ENCODE peak calls at places on chromosomes 4 and X, in nine cellular contexts. One of them, this sample, is unnamed.

GRCh38 chr4:61520176-61520575 is 320.1 kb downstream of the ADGRL3 start:
- DNase-seq in right cardiac atrium: no peak
- DNase-seq in OCI-M1: no peak
- DNase-seq in T-helper 1 cell: no peak
- DNase-seq in non-pigmented ciliary epithelial cell: no peak
- DNase-seq in esophagus squamous epithelium: no peak
- DNase-seq in HCT116: no peak
- DNase-seq in posterior cingulate gyrus: no peak
- DNase-seq in stimulated activated naive B cell treated with anti-CD40 and anti-IgM and Interleukin-4, amounts not matched to agents 10 μg/mL and 1 μg/mL and 100 μg/mL, for 72 hours: no peak
- DNase-seq in this sample: no peak

GRCh38 chr4:161178310-161178709 is 985.5 kb downstream of the FSTL5 start:
- DNase-seq in right cardiac atrium: no peak
- DNase-seq in OCI-M1: peak
- DNase-seq in T-helper 1 cell: no peak
- DNase-seq in non-pigmented ciliary epithelial cell: no peak
- DNase-seq in esophagus squamous epithelium: no peak
- DNase-seq in HCT116: no peak
- DNase-seq in posterior cingulate gyrus: no peak
- DNase-seq in stimulated activated naive B cell treated with anti-CD40 and anti-IgM and Interleukin-4, amounts not matched to agents 10 μg/mL and 1 μg/mL and 100 μg/mL, for 72 hours: no peak
- DNase-seq in this sample: no peak

GRCh38 chrX:106952988-106953387 is 32.8 kb downstream of the CLDN2 start:
- DNase-seq in right cardiac atrium: no peak
- DNase-seq in OCI-M1: peak
- DNase-seq in T-helper 1 cell: no peak
- DNase-seq in non-pigmented ciliary epithelial cell: no peak
- DNase-seq in esophagus squamous epithelium: no peak
- DNase-seq in HCT116: no peak
- DNase-seq in posterior cingulate gyrus: no peak
- DNase-seq in stimulated activated naive B cell treated with anti-CD40 and anti-IgM and Interleukin-4, amounts not matched to agents 10 μg/mL and 1 μg/mL and 100 μg/mL, for 72 hours: no peak
- DNase-seq in this sample: no peak

GRCh38 chr4:121272526-121272925 is 108.3 kb downstream of the QRFPR start:
- DNase-seq in right cardiac atrium: no peak
- DNase-seq in OCI-M1: no peak
- DNase-seq in T-helper 1 cell: no peak
- DNase-seq in non-pigmented ciliary epithelial cell: peak
- DNase-seq in esophagus squamous epithelium: no peak
- DNase-seq in HCT116: no peak
- DNase-seq in posterior cingulate gyrus: no peak
- DNase-seq in stimulated activated naive B cell treated with anti-CD40 and anti-IgM and Interleukin-4, amounts not matched to agents 10 μg/mL and 1 μg/mL and 100 μg/mL, for 72 hours: no peak
- DNase-seq in this sample: peak

GRCh38 chr4:81756042-81756441 is 284.3 kb upstream of the RASGEF1B start:
- DNase-seq in right cardiac atrium: no peak
- DNase-seq in OCI-M1: no peak
- DNase-seq in T-helper 1 cell: no peak
- DNase-seq in non-pigmented ciliary epithelial cell: no peak
- DNase-seq in esophagus squamous epithelium: no peak
- DNase-seq in HCT116: no peak
- DNase-seq in posterior cingulate gyrus: no peak
- DNase-seq in stimulated activated naive B cell treated with anti-CD40 and anti-IgM and Interleukin-4, amounts not matched to agents 10 μg/mL and 1 μg/mL and 100 μg/mL, for 72 hours: no peak
- DNase-seq in this sample: no peak

GRCh38 chr4:866761-867390 is 40.9 kb upstream of the CPLX1 start:
- DNase-seq in right cardiac atrium: no peak
- DNase-seq in OCI-M1: no peak
- DNase-seq in T-helper 1 cell: no peak
- DNase-seq in non-pigmented ciliary epithelial cell: no peak
- DNase-seq in esophagus squamous epithelium: no peak
- DNase-seq in HCT116: no peak
- DNase-seq in posterior cingulate gyrus: peak
- DNase-seq in stimulated activated naive B cell treated with anti-CD40 and anti-IgM and Interleukin-4, amounts not matched to agents 10 μg/mL and 1 μg/mL and 100 μg/mL, for 72 hours: no peak
- DNase-seq in this sample: no peak

GRCh38 chr4:36399762-36400353 is 118.4 kb downstream of the DTHD1 start:
- DNase-seq in right cardiac atrium: no peak
- DNase-seq in OCI-M1: peak
- DNase-seq in T-helper 1 cell: no peak
- DNase-seq in non-pigmented ciliary epithelial cell: no peak
- DNase-seq in esophagus squamous epithelium: no peak
- DNase-seq in HCT116: no peak
- DNase-seq in posterior cingulate gyrus: no peak
- DNase-seq in stimulated activated naive B cell treated with anti-CD40 and anti-IgM and Interleukin-4, amounts not matched to agents 10 μg/mL and 1 μg/mL and 100 μg/mL, for 72 hours: peak
- DNase-seq in this sample: no peak

GRCh38 chr4:152348670-152349069 is 187.2 kb downstream of the FBXW7 start:
- DNase-seq in right cardiac atrium: no peak
- DNase-seq in OCI-M1: peak
- DNase-seq in T-helper 1 cell: no peak
- DNase-seq in non-pigmented ciliary epithelial cell: no peak
- DNase-seq in esophagus squamous epithelium: no peak
- DNase-seq in HCT116: no peak
- DNase-seq in posterior cingulate gyrus: no peak
- DNase-seq in stimulated activated naive B cell treated with anti-CD40 and anti-IgM and Interleukin-4, amounts not matched to agents 10 μg/mL and 1 μg/mL and 100 μg/mL, for 72 hours: no peak
- DNase-seq in this sample: no peak

GRCh38 chr4:74531952-74532794 is 87.2 kb downstream of the AREG start:
- DNase-seq in right cardiac atrium: no peak
- DNase-seq in OCI-M1: peak
- DNase-seq in T-helper 1 cell: no peak
- DNase-seq in non-pigmented ciliary epithelial cell: no peak
- DNase-seq in esophagus squamous epithelium: no peak
- DNase-seq in HCT116: peak
- DNase-seq in posterior cingulate gyrus: no peak
- DNase-seq in stimulated activated naive B cell treated with anti-CD40 and anti-IgM and Interleukin-4, amounts not matched to agents 10 μg/mL and 1 μg/mL and 100 μg/mL, for 72 hours: peak
- DNase-seq in this sample: no peak

GRCh38 chr4:26015133-26015651 is 101.2 kb downstream of the SMIM20 start:
- DNase-seq in right cardiac atrium: peak
- DNase-seq in OCI-M1: no peak
- DNase-seq in T-helper 1 cell: no peak
- DNase-seq in non-pigmented ciliary epithelial cell: no peak
- DNase-seq in esophagus squamous epithelium: peak
- DNase-seq in HCT116: no peak
- DNase-seq in posterior cingulate gyrus: peak
- DNase-seq in stimulated activated naive B cell treated with anti-CD40 and anti-IgM and Interleukin-4, amounts not matched to agents 10 μg/mL and 1 μg/mL and 100 μg/mL, for 72 hours: no peak
- DNase-seq in this sample: no peak

GRCh38 chr4:166594326-166594946 is 639.9 kb downstream of the SPOCK3 start:
- DNase-seq in right cardiac atrium: no peak
- DNase-seq in OCI-M1: peak
- DNase-seq in T-helper 1 cell: no peak
- DNase-seq in non-pigmented ciliary epithelial cell: peak
- DNase-seq in esophagus squamous epithelium: no peak
- DNase-seq in HCT116: peak
- DNase-seq in posterior cingulate gyrus: peak
- DNase-seq in stimulated activated naive B cell treated with anti-CD40 and anti-IgM and Interleukin-4, amounts not matched to agents 10 μg/mL and 1 μg/mL and 100 μg/mL, for 72 hours: no peak
- DNase-seq in this sample: peak

GRCh38 chr4:79982587-79983327 is 90.3 kb downstream of the ANTXR2 start:
- DNase-seq in right cardiac atrium: no peak
- DNase-seq in OCI-M1: no peak
- DNase-seq in T-helper 1 cell: no peak
- DNase-seq in non-pigmented ciliary epithelial cell: no peak
- DNase-seq in esophagus squamous epithelium: no peak
- DNase-seq in HCT116: no peak
- DNase-seq in posterior cingulate gyrus: no peak
- DNase-seq in stimulated activated naive B cell treated with anti-CD40 and anti-IgM and Interleukin-4, amounts not matched to agents 10 μg/mL and 1 μg/mL and 100 μg/mL, for 72 hours: no peak
- DNase-seq in this sample: no peak

GRCh38 chr4:147546341-147546740 is 65.4 kb downstream of the EDNRA start:
- DNase-seq in right cardiac atrium: no peak
- DNase-seq in OCI-M1: no peak
- DNase-seq in T-helper 1 cell: no peak
- DNase-seq in non-pigmented ciliary epithelial cell: peak
- DNase-seq in esophagus squamous epithelium: no peak
- DNase-seq in HCT116: no peak
- DNase-seq in posterior cingulate gyrus: no peak
- DNase-seq in stimulated activated naive B cell treated with anti-CD40 and anti-IgM and Interleukin-4, amounts not matched to agents 10 μg/mL and 1 μg/mL and 100 μg/mL, for 72 hours: no peak
- DNase-seq in this sample: no peak

GRCh38 chr4:148831945-148832344 is 389.7 kb upstream of the NR3C2 start:
- DNase-seq in right cardiac atrium: no peak
- DNase-seq in OCI-M1: peak
- DNase-seq in T-helper 1 cell: no peak
- DNase-seq in non-pigmented ciliary epithelial cell: peak
- DNase-seq in esophagus squamous epithelium: no peak
- DNase-seq in HCT116: peak
- DNase-seq in posterior cingulate gyrus: no peak
- DNase-seq in stimulated activated naive B cell treated with anti-CD40 and anti-IgM and Interleukin-4, amounts not matched to agents 10 μg/mL and 1 μg/mL and 100 μg/mL, for 72 hours: no peak
- DNase-seq in this sample: peak

GRCh38 chr4:151313306-151314028 is 11.9 kb downstream of the SH3D19 start:
- DNase-seq in right cardiac atrium: no peak
- DNase-seq in OCI-M1: no peak
- DNase-seq in T-helper 1 cell: no peak
- DNase-seq in non-pigmented ciliary epithelial cell: no peak
- DNase-seq in esophagus squamous epithelium: no peak
- DNase-seq in HCT116: no peak
- DNase-seq in posterior cingulate gyrus: no peak
- DNase-seq in stimulated activated naive B cell treated with anti-CD40 and anti-IgM and Interleukin-4, amounts not matched to agents 10 μg/mL and 1 μg/mL and 100 μg/mL, for 72 hours: no peak
- DNase-seq in this sample: no peak

GRCh38 chr4:8590546-8590880 is 2.1 kb upstream of the CPZ start:
- DNase-seq in right cardiac atrium: no peak
- DNase-seq in OCI-M1: no peak
- DNase-seq in T-helper 1 cell: no peak
- DNase-seq in non-pigmented ciliary epithelial cell: no peak
- DNase-seq in esophagus squamous epithelium: no peak
- DNase-seq in HCT116: no peak
- DNase-seq in posterior cingulate gyrus: peak
- DNase-seq in stimulated activated naive B cell treated with anti-CD40 and anti-IgM and Interleukin-4, amounts not matched to agents 10 μg/mL and 1 μg/mL and 100 μg/mL, for 72 hours: no peak
- DNase-seq in this sample: no peak

GRCh38 chrX:13307041-13307440 is 12.8 kb downstream of the ATXN3L start:
- DNase-seq in right cardiac atrium: no peak
- DNase-seq in OCI-M1: no peak
- DNase-seq in T-helper 1 cell: no peak
- DNase-seq in non-pigmented ciliary epithelial cell: no peak
- DNase-seq in esophagus squamous epithelium: no peak
- DNase-seq in HCT116: no peak
- DNase-seq in posterior cingulate gyrus: no peak
- DNase-seq in stimulated activated naive B cell treated with anti-CD40 and anti-IgM and Interleukin-4, amounts not matched to agents 10 μg/mL and 1 μg/mL and 100 μg/mL, for 72 hours: no peak
- DNase-seq in this sample: no peak

GRCh38 chr4:140604544-140604943 is 35.8 kb upstream of the UCP1 start:
- DNase-seq in right cardiac atrium: no peak
- DNase-seq in OCI-M1: no peak
- DNase-seq in T-helper 1 cell: no peak
- DNase-seq in non-pigmented ciliary epithelial cell: no peak
- DNase-seq in esophagus squamous epithelium: no peak
- DNase-seq in HCT116: no peak
- DNase-seq in posterior cingulate gyrus: no peak
- DNase-seq in stimulated activated naive B cell treated with anti-CD40 and anti-IgM and Interleukin-4, amounts not matched to agents 10 μg/mL and 1 μg/mL and 100 μg/mL, for 72 hours: no peak
- DNase-seq in this sample: no peak

GRCh38 chr4:1564535-1565375 is 119.4 kb downstream of the FAM53A start:
- DNase-seq in right cardiac atrium: peak
- DNase-seq in OCI-M1: no peak
- DNase-seq in T-helper 1 cell: no peak
- DNase-seq in non-pigmented ciliary epithelial cell: no peak
- DNase-seq in esophagus squamous epithelium: no peak
- DNase-seq in HCT116: no peak
- DNase-seq in posterior cingulate gyrus: peak
- DNase-seq in stimulated activated naive B cell treated with anti-CD40 and anti-IgM and Interleukin-4, amounts not matched to agents 10 μg/mL and 1 μg/mL and 100 μg/mL, for 72 hours: no peak
- DNase-seq in this sample: no peak

GRCh38 chr4:98524271-98524670 is 134.1 kb downstream of the TSPAN5 start:
- DNase-seq in right cardiac atrium: no peak
- DNase-seq in OCI-M1: no peak
- DNase-seq in T-helper 1 cell: no peak
- DNase-seq in non-pigmented ciliary epithelial cell: no peak
- DNase-seq in esophagus squamous epithelium: no peak
- DNase-seq in HCT116: no peak
- DNase-seq in posterior cingulate gyrus: no peak
- DNase-seq in stimulated activated naive B cell treated with anti-CD40 and anti-IgM and Interleukin-4, amounts not matched to agents 10 μg/mL and 1 μg/mL and 100 μg/mL, for 72 hours: no peak
- DNase-seq in this sample: peak

GRCh38 chrX:105658136-105658535 is 164.2 kb upstream of the NRK start:
- DNase-seq in right cardiac atrium: no peak
- DNase-seq in OCI-M1: no peak
- DNase-seq in T-helper 1 cell: no peak
- DNase-seq in non-pigmented ciliary epithelial cell: peak
- DNase-seq in esophagus squamous epithelium: no peak
- DNase-seq in HCT116: no peak
- DNase-seq in posterior cingulate gyrus: no peak
- DNase-seq in stimulated activated naive B cell treated with anti-CD40 and anti-IgM and Interleukin-4, amounts not matched to agents 10 μg/mL and 1 μg/mL and 100 μg/mL, for 72 hours: no peak
- DNase-seq in this sample: no peak

GRCh38 chrX:103629295-103630170 is 758 bp downstream of the TCEAL1 start:
- DNase-seq in right cardiac atrium: peak
- DNase-seq in OCI-M1: peak
- DNase-seq in T-helper 1 cell: no peak
- DNase-seq in non-pigmented ciliary epithelial cell: no peak
- DNase-seq in esophagus squamous epithelium: no peak
- DNase-seq in HCT116: no peak
- DNase-seq in posterior cingulate gyrus: peak
- DNase-seq in stimulated activated naive B cell treated with anti-CD40 and anti-IgM and Interleukin-4, amounts not matched to agents 10 μg/mL and 1 μg/mL and 100 μg/mL, for 72 hours: no peak
- DNase-seq in this sample: no peak

GRCh38 chr4:31674313-31674947 is 954.3 kb downstream of the PCDH7 start:
- DNase-seq in right cardiac atrium: no peak
- DNase-seq in OCI-M1: peak
- DNase-seq in T-helper 1 cell: no peak
- DNase-seq in non-pigmented ciliary epithelial cell: no peak
- DNase-seq in esophagus squamous epithelium: no peak
- DNase-seq in HCT116: peak
- DNase-seq in posterior cingulate gyrus: no peak
- DNase-seq in stimulated activated naive B cell treated with anti-CD40 and anti-IgM and Interleukin-4, amounts not matched to agents 10 μg/mL and 1 μg/mL and 100 μg/mL, for 72 hours: no peak
- DNase-seq in this sample: no peak

GRCh38 chrX:103607385-103608304 is at the start of gene TCEAL3:
- DNase-seq in right cardiac atrium: peak
- DNase-seq in OCI-M1: no peak
- DNase-seq in T-helper 1 cell: no peak
- DNase-seq in non-pigmented ciliary epithelial cell: no peak
- DNase-seq in esophagus squamous epithelium: peak
- DNase-seq in HCT116: no peak
- DNase-seq in posterior cingulate gyrus: peak
- DNase-seq in stimulated activated naive B cell treated with anti-CD40 and anti-IgM and Interleukin-4, amounts not matched to agents 10 μg/mL and 1 μg/mL and 100 μg/mL, for 72 hours: peak
- DNase-seq in this sample: no peak

GRCh38 chr4:6908397-6909112 is 1.1 kb upstream of the TBC1D14 start:
- DNase-seq in right cardiac atrium: no peak
- DNase-seq in OCI-M1: no peak
- DNase-seq in T-helper 1 cell: no peak
- DNase-seq in non-pigmented ciliary epithelial cell: no peak
- DNase-seq in esophagus squamous epithelium: no peak
- DNase-seq in HCT116: no peak
- DNase-seq in posterior cingulate gyrus: peak
- DNase-seq in stimulated activated naive B cell treated with anti-CD40 and anti-IgM and Interleukin-4, amounts not matched to agents 10 μg/mL and 1 μg/mL and 100 μg/mL, for 72 hours: no peak
- DNase-seq in this sample: no peak

GRCh38 chr4:168882650-168883233 is 127.3 kb downstream of the CBR4 start:
- DNase-seq in right cardiac atrium: no peak
- DNase-seq in OCI-M1: no peak
- DNase-seq in T-helper 1 cell: no peak
- DNase-seq in non-pigmented ciliary epithelial cell: no peak
- DNase-seq in esophagus squamous epithelium: no peak
- DNase-seq in HCT116: no peak
- DNase-seq in posterior cingulate gyrus: no peak
- DNase-seq in stimulated activated naive B cell treated with anti-CD40 and anti-IgM and Interleukin-4, amounts not matched to agents 10 μg/mL and 1 μg/mL and 100 μg/mL, for 72 hours: no peak
- DNase-seq in this sample: no peak

GRCh38 chr4:6772223-6772928 is 10.2 kb upstream of the KIAA0232 start:
- DNase-seq in right cardiac atrium: no peak
- DNase-seq in OCI-M1: no peak
- DNase-seq in T-helper 1 cell: no peak
- DNase-seq in non-pigmented ciliary epithelial cell: no peak
- DNase-seq in esophagus squamous epithelium: no peak
- DNase-seq in HCT116: no peak
- DNase-seq in posterior cingulate gyrus: peak
- DNase-seq in stimulated activated naive B cell treated with anti-CD40 and anti-IgM and Interleukin-4, amounts not matched to agents 10 μg/mL and 1 μg/mL and 100 μg/mL, for 72 hours: no peak
- DNase-seq in this sample: no peak

GRCh38 chrX:25125483-25125882 is 109.7 kb upstream of the ARX start:
- DNase-seq in right cardiac atrium: no peak
- DNase-seq in OCI-M1: no peak
- DNase-seq in T-helper 1 cell: no peak
- DNase-seq in non-pigmented ciliary epithelial cell: no peak
- DNase-seq in esophagus squamous epithelium: no peak
- DNase-seq in HCT116: no peak
- DNase-seq in posterior cingulate gyrus: no peak
- DNase-seq in stimulated activated naive B cell treated with anti-CD40 and anti-IgM and Interleukin-4, amounts not matched to agents 10 μg/mL and 1 μg/mL and 100 μg/mL, for 72 hours: no peak
- DNase-seq in this sample: no peak

This sample was measured in retinal pigment epithelial cell.